ENCODE peak calls at places on chromosomes 1 and 21, in eight cellular contexts. L, A, B, T, C, I, S and E are unnamed samples.

GRCh38 chr1:67534627-67535065 is 104.4 kb upstream of the SERBP1 start:
- DNase-seq in B (peak), L (peak), S (no peak), A (peak), I (no peak), C (peak), T (peak), E (peak)

GRCh38 chr1:1295154-1295923 is 12.4 kb downstream of the ACAP3 start:
- DNase-seq in A (no peak), I (no peak), B (no peak), S (no peak), C (no peak), L (no peak), T (no peak), E (no peak)

GRCh38 chr1:70745199-70745598 is 302.4 kb downstream of the PTGER3 start:
- DNase-seq in A (peak), S (no peak), T (no peak), I (peak), C (no peak), B (no peak), L (peak), E (peak)

GRCh38 chr1:178137238-178137637 is 43.3 kb downstream of the RASAL2 start:
- DNase-seq in S (no peak), B (no peak), L (no peak), C (no peak), I (no peak), T (no peak), A (no peak), E (no peak)

GRCh38 chr1:92952714-92953113 is 8.5 kb downstream of the DIPK1A start:
- DNase-seq in S (no peak), A (no peak), T (no peak), C (no peak), B (no peak), I (no peak), L (no peak), E (no peak)

GRCh38 chr1:106749906-106750305 is 306.6 kb upstream of the PRMT6 start:
- DNase-seq in A (no peak), I (no peak), L (no peak), B (no peak), T (no peak), C (no peak), S (no peak), E (no peak)

GRCh38 chr1:228541725-228542124 is 54.5 kb downstream of the RNF187 start:
- DNase-seq in S (no peak), T (no peak), C (no peak), I (no peak), B (no peak), L (no peak), A (no peak), E (no peak)

GRCh38 chr1:51666463-51666862 is 49.6 kb downstream of the OSBPL9 start:
- DNase-seq in T (peak), C (no peak), I (no peak), A (peak), S (no peak), L (peak), B (no peak), E (peak)

GRCh38 chr1:197905699-197906351 is 3.4 kb downstream of the C1orf53 start:
- DNase-seq in B (no peak), A (no peak), C (no peak), L (no peak), I (no peak), T (no peak), S (no peak), E (no peak)

GRCh38 chr1:29933110-29933509 is 696.8 kb downstream of the PTPRU start:
- DNase-seq in I (no peak), C (no peak), T (no peak), B (no peak), S (no peak), A (no peak), L (no peak), E (peak)

GRCh38 chr1:76084685-76085084 is 10.1 kb downstream of the ST6GALNAC3 start:
- DNase-seq in T (no peak), C (no peak), I (no peak), S (no peak), B (no peak), L (no peak), A (no peak), E (no peak)

GRCh38 chr1:6743189-6744101 is 41.8 kb upstream of the CAMTA1 start:
- DNase-seq in S (peak), A (peak), T (peak), I (no peak), B (peak), C (peak), L (peak), E (peak)

GRCh38 chr1:156832434-156832833 is 15.8 kb upstream of the SH2D2A start:
- DNase-seq in L (no peak), B (no peak), C (no peak), T (no peak), S (no peak), I (no peak), A (no peak), E (no peak)

GRCh38 chr1:41479000-41479807 is 5.3 kb downstream of the EDN2 start:
- DNase-seq in B (no peak), C (peak), T (peak), S (no peak), I (no peak), A (peak), L (peak), E (peak)

GRCh38 chr1:72282690-72283203 is 408 bp upstream of the NEGR1 start:
- DNase-seq in I (no peak), S (peak), C (peak), L (peak), T (peak), B (peak), A (peak), E (peak)

GRCh38 chr1:19605884-19606442 is 38.1 kb upstream of the NBL1 start:
- DNase-seq in T (no peak), L (peak), C (no peak), B (no peak), S (no peak), A (peak), I (no peak), E (peak)

GRCh38 chr1:9296850-9297249 is 4.2 kb downstream of the SPSB1 start:
- DNase-seq in A (no peak), B (no peak), S (no peak), T (no peak), C (no peak), I (no peak), L (no peak), E (no peak)

GRCh38 chr1:26826261-26827201 is at the start of gene ZDHHC18:
- DNase-seq in B (peak), I (no peak), S (peak), C (peak), L (peak), A (peak), T (peak), E (peak)

GRCh38 chr21:22827422-22827821 is 1829.2 kb downstream of the NCAM2 start:
- DNase-seq in T (no peak), C (no peak), I (no peak), A (no peak), B (no peak), S (no peak), L (no peak), E (no peak)

GRCh38 chr1:182107218-182107617 is 45.7 kb upstream of the ZNF648 start:
- DNase-seq in B (no peak), S (no peak), I (no peak), T (no peak), L (no peak), A (no peak), C (no peak), E (no peak)

GRCh38 chr1:35935436-35935835 is 4.5 kb downstream of the AGO3 start:
- DNase-seq in A (peak), T (peak), C (no peak), I (no peak), B (no peak), S (no peak), L (peak), E (no peak)

GRCh38 chr1:143718524-143718923 is 253.3 kb downstream of the FAM72C start:
- DNase-seq in A (no peak), L (no peak), I (no peak), T (no peak), C (no peak), S (no peak), B (no peak), E (no peak)

GRCh38 chr1:193431265-193431977 is 245.0 kb upstream of the B3GALT2 start:
- DNase-seq in L (peak), C (no peak), B (no peak), A (no peak), S (no peak), T (no peak), I (no peak), E (no peak)

GRCh38 chr21:37461494-37461893 is 94.9 kb downstream of the DYRK1A start:
- DNase-seq in I (no peak), C (no peak), S (no peak), A (peak), T (peak), B (no peak), L (peak), E (no peak)

GRCh38 chr21:37459575-37459974 is 93.0 kb downstream of the DYRK1A start:
- DNase-seq in C (no peak), L (peak), T (peak), S (no peak), A (peak), B (no peak), I (no peak), E (peak)

GRCh38 chr21:37460196-37460595 is 93.6 kb downstream of the DYRK1A start:
- DNase-seq in S (no peak), I (no peak), L (no peak), C (no peak), B (no peak), T (no peak), A (no peak), E (no peak)

GRCh38 chr21:37462087-37462861 is 95.7 kb downstream of the DYRK1A start:
- DNase-seq in B (no peak), A (no peak), T (no peak), I (no peak), L (no peak), S (no peak), C (no peak), E (no peak)

GRCh38 chr21:37463083-37463780 is 96.7 kb downstream of the DYRK1A start:
- DNase-seq in B (no peak), T (peak), A (peak), L (peak), C (no peak), I (peak), S (no peak), E (peak)
- H3K4me3 ChIP-seq in B (no peak), T (no peak), A (peak), L (peak), C (peak), I (no peak), S (no peak), E (peak)

GRCh38 chr21:41445465-41445862 is 19.4 kb downstream of the MX1 start:
- DNase-seq in I (no peak), T (peak), L (no peak), C (no peak), B (no peak), A (no peak), S (no peak), E (no peak)
- TF ChIP-seq CTCF in I (no peak), T (no peak), L (no peak), C (no peak), B (no peak), A (no peak), S (no peak), E (no peak)

DNA sequence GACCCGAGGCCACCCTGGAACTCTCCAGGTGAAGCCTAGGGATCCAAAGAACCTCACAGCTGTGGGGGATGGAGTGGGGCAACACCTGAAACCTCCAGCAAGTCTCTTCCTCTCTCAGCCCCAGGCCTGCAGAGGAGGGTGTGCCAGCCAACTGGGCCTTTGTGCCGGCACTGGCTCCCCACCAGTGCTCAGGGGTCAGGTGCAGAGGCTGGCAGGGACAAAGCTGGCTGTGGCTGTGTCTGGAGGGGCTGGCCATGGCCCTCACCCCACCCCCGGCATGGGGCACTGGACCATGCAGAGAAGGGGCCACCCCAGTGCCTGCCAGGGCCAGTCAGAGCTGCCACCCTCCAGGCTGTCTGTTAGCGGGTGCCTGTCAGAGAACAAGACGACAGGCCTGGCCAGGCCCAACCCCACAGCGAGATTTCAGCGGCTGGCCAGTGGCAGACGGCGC is 3.9 kb downstream of the COL18A1 start:
- DNase-seq in S (no peak), L (no peak), B (no peak), A (no peak), C (peak), I (no peak), T (no peak), E (no peak)
- H3K4me3 ChIP-seq in S (no peak), L (no peak), B (no peak), A (no peak), C (no peak), I (no peak), T (no peak), E (no peak)

GRCh38 chr21:14751602-14752001 is 205.5 kb upstream of the SAMSN1 start:
- DNase-seq in B (no peak), C (no peak), I (no peak), A (no peak), S (no peak), T (no peak), L (no peak), E (no peak)
- TF ChIP-seq CTCF in B (no peak), C (no peak), I (no peak), A (no peak), S (no peak), T (no peak), L (no peak), E (no peak)